ENCODE peak calls at places on chromosomes 7 and 10, in eight cellular contexts. J is K562, D is A549, F is endothelial cell of umbilical vein, A is HepG2, M is H1, N is HCT116, U is GM12878. Y is an unnamed sample.

GRCh38 chr7:69412331-69413146 is 185.7 kb upstream of the AUTS2 start:
- DNase-seq in J (peak; percentile 37), D (peak; percentile 89), F (no peak), A (peak; percentile 18), M (no peak), N (no peak), U (no peak), Y (peak; percentile 86)

GRCh38 chr7:77538186-77538907 is 1.3 kb downstream of the PTPN12 start:
- DNase-seq in J (peak; percentile 90), D (peak; percentile 97), F (peak; percentile 95), A (peak; percentile 88), M (peak; percentile 70), N (peak; percentile 90), U (no peak), Y (peak; percentile 89)

GRCh38 chr10:69457771-69458237 is 6.5 kb downstream of the TSPAN15 start:
- DNase-seq in J (peak; percentile 30), D (no peak), F (no peak), A (no peak), M (no peak), N (no peak), U (no peak), Y (no peak)

GRCh38 chr10:75508239-75508813 is 76.9 kb downstream of the LRMDA start:
- DNase-seq in J (no peak), D (peak; percentile 10), F (peak; percentile 14), A (no peak), M (no peak), N (no peak), U (no peak), Y (no peak)

GRCh38 chr10:66362522-66362921 is 563.3 kb upstream of the LRRTM3 start:
- DNase-seq in J (no peak), D (no peak), F (no peak), A (no peak), M (no peak), N (no peak), U (no peak), Y (no peak)

GRCh38 chr7:37031571-37032257 is 307.4 kb upstream of the AOAH start:
- DNase-seq in J (peak; percentile 64), D (peak; percentile 98), F (peak; percentile 100), A (peak; percentile 97), M (no peak), N (peak; percentile 99), U (no peak), Y (peak; percentile 94)

GRCh38 chr10:51667992-51668689 is 31.3 kb downstream of the CSTF2T start:
- DNase-seq in J (no peak), D (no peak), F (peak; percentile 80), A (no peak), M (no peak), N (no peak), U (no peak), Y (no peak)

GRCh38 chr7:101631224-101631714 is 2.2 kb upstream of the MYL10 start:
- DNase-seq in J (no peak), D (no peak), F (peak; percentile 44), A (no peak), M (no peak), N (no peak), U (no peak), Y (no peak)

GRCh38 chr10:102421645-102422585 is 1.3 kb downstream of the FBXL15 start:
- DNase-seq in J (peak; percentile 83), D (no peak), F (peak; percentile 21), A (peak; percentile 28), M (peak; percentile 64), N (no peak), U (no peak), Y (peak; percentile 59)

GRCh38 chr7:158520825-158521224 is 66.8 kb downstream of the PTPRN2 start:
- DNase-seq in J (no peak), D (no peak), F (no peak), A (no peak), M (no peak), N (no peak), U (no peak), Y (no peak)

GRCh38 chr7:1533569-1534329 is 3.2 kb downstream of the MAFK start:
- DNase-seq in J (peak; percentile 88), D (peak; percentile 88), F (peak; percentile 89), A (no peak), M (no peak), N (no peak), U (no peak), Y (no peak)
- TF ChIP-seq POLR2A in J (no peak), D (no peak), F (peak; percentile 47), A (no peak), M (no peak), N (no peak), U (no peak), Y (no peak)

GRCh38 chr7:117592011-117592635 is 112.3 kb downstream of the CFTR start:
- DNase-seq in J (no peak), D (no peak), F (no peak), A (no peak), M (no peak), N (no peak), U (no peak), Y (no peak)
- H3K4me3 ChIP-seq in J (no peak overlapping the region), D (no peak overlapping the region), F (no peak overlapping the region), A (no peak overlapping the region), M (no peak overlapping the region), N (no peak overlapping the region), U (no peak overlapping the region), Y (no peak overlapping the region)

GRCh38 chr7:139915864-139916716 is 87.0 kb downstream of the TBXAS1 start:
- DNase-seq in J (peak; percentile 99), D (peak; percentile 88), F (peak; percentile 88), A (no peak), M (no peak), N (peak; percentile 92), U (peak; percentile 91), Y (peak; percentile 97)

GRCh38 chr7:139914306-139914747 is 85.3 kb downstream of the TBXAS1 start:
- DNase-seq in J (peak; percentile 82), D (peak; percentile 51), F (peak; percentile 8), A (no peak), M (no peak), N (no peak), U (no peak), Y (no peak)

GRCh38 chr7:139914861-139915300 is 85.8 kb downstream of the TBXAS1 start:
- DNase-seq in J (no peak), D (no peak), F (peak; percentile 33), A (no peak), M (no peak), N (no peak), U (no peak), Y (no peak)

GRCh38 chr7:139916717-139917395 is 87.8 kb downstream of the TBXAS1 start:
- DNase-seq in J (no peak), D (no peak), F (no peak), A (no peak), M (no peak), N (no peak), U (peak; percentile 82), Y (no peak)

DNA sequence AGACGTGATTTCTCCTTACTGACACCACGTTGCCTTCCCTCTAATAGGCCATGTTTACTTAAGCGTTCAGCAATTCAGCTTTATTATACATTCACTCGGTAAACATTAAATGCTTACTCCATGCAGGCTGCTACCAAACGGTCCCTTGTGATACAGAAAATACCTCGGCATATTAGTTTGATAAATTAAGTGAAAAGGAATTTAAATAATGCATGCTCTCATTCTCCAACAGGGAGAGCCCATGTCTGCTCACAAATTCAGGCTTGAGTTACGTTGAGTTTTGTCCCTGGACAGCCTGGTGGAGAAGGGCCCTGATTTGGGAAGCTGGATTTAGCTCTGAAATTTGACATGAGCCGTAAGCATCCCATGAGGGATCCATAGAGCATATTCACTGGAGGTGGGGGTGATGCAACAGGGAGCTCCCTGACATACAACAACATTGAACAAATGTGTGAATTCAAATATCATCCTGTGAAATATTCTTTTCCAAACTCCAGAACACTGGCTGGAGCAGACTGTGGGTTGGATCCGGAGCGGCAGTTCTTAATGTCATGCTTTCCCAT is 86.3 kb downstream of the TBXAS1 start:
- DNase-seq in J (no peak), D (peak; percentile 30), F (no peak), A (no peak), M (no peak), N (no peak), U (no peak), Y (no peak)
- TF ChIP-seq MAX in J (no peak), D (no peak), F (no peak), A (no peak), M (no peak), N (no peak), U (no peak), Y (no peak)

GRCh38 chr7:139702811-139703467 is 74.9 kb downstream of the HIPK2 start:
- DNase-seq in J (no peak), D (no peak), F (no peak), A (no peak), M (no peak), N (no peak), U (no peak), Y (no peak)

GRCh38 chr7:139702313-139702731 is 75.5 kb downstream of the HIPK2 start:
- DNase-seq in J (no peak), D (no peak), F (peak; percentile 50), A (no peak), M (no peak), N (no peak), U (no peak), Y (no peak)

GRCh38 chr7:139706837-139707236 is 71.0 kb downstream of the HIPK2 start:
- DNase-seq in J (no peak), D (no peak), F (no peak), A (no peak), M (no peak), N (no peak), U (no peak), Y (no peak)

GRCh38 chr7:139703468-139704307 is 74.1 kb downstream of the HIPK2 start:
- DNase-seq in J (no peak), D (no peak), F (no peak), A (no peak), M (no peak), N (no peak), U (no peak), Y (no peak)

GRCh38 chr7:139704308-139704879 is 73.4 kb downstream of the HIPK2 start:
- DNase-seq in J (no peak), D (no peak), F (no peak), A (no peak), M (no peak), N (no peak), U (no peak), Y (no peak)
- TF ChIP-seq POLR2A in J (no peak), D (no peak), F (no peak), A (no peak), M (no peak), N (no peak), U (no peak), Y (no peak)